ENCODE peak calls at places on chromosomes 3 and 15, in five cellular contexts. S is HepG2, U is HEK293T, Z is SK-N-SH, B is K562. W is an unnamed sample.

GRCh38 chr3:47283596-47284364 is 1.0 kb downstream of the KLHL18 start:
- DNase-seq in S (no peak), U (no peak), Z (peak), B (peak), W (no peak)

GRCh38 chr15:59501531-59502113 is 63.6 kb downstream of the FAM81A start:
- DNase-seq in S (peak), U (peak), Z (peak), B (peak), W (no peak)

GRCh38 chr15:95405447-95405846 is 925.1 kb upstream of the NR2F2 start:
- DNase-seq in S (no peak), U (no peak), Z (no peak), B (no peak), W (no peak)

GRCh38 chr3:99419111-99419510 is 219.3 kb upstream of the COL8A1 start:
- DNase-seq in S (no peak), U (no peak), Z (no peak), B (no peak), W (no peak)

GRCh38 chr15:76964157-76964556 is 30.8 kb upstream of the PSTPIP1 start:
- DNase-seq in S (no peak), U (no peak), Z (no peak), B (no peak), W (no peak)

GRCh38 chr3:10459954-10460754 is 45.2 kb downstream of the ATP2B2 start:
- DNase-seq in S (peak), U (peak), Z (no peak), B (peak), W (no peak)

GRCh38 chr3:58521002-58521670 is 15.9 kb downstream of the ACOX2 start:
- DNase-seq in S (peak), U (no peak), Z (no peak), B (peak), W (no peak)

GRCh38 chr3:141959921-141960554 is 83.6 kb downstream of the ATP1B3 start:
- DNase-seq in S (no peak), U (no peak), Z (no peak), B (no peak), W (no peak)

GRCh38 chr3:179421500-179421899 is 29.8 kb downstream of the GNB4 start:
- DNase-seq in S (no peak), U (no peak), Z (peak), B (no peak), W (no peak)

DNA sequence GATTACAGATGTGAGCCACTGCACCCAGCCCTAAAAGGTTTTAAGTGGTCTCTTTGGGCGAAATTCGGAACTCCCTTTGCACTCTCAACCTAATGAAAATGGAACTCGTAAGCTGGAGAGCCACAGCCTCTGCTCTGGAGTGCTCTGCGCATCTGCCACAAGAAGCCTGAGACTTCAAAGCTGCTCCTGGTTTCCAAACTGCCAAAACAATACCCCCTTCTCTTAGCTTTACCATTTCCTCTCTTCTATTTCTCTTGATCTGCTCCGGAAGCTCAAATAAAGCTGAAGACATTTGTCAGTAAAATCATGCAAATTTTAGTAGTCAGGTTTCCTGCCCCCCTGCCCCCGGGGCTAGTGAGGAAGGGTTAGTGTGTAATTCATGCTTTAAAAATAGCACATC is 312.7 kb downstream of the MFSD1 start:
- DNase-seq in S (no peak), U (no peak), Z (no peak), B (no peak), W (no peak)
- TF ChIP-seq FOXM1 in S (no peak), U (no peak), Z (no peak), B (no peak), W (no peak)

DNA sequence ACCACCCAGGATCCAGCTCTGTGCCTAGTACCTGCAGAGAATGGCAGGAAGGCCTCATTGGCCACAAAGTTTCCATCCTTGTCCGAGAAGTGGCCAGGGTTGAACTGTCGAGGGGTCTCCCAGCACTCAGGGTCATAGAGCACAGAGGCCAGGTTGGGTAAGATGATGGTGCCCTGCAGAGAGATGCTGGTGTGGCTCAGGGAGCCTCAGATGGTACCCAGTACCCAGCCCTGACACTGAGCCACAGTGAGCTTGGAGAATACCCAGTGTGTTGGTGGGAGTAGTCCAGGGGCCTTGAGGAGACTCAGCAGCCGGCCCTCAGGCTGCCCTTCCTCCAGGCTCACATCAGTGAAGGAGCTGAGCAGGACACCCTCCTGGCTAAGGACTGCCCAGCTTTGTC is 11.5 kb upstream of the PARL start:
- DNase-seq in S (no peak), U (no peak), Z (no peak), B (peak), W (no peak)
- TF ChIP-seq FOXM1 in S (no peak), U (no peak), Z (no peak), B (no peak), W (no peak)

DNA sequence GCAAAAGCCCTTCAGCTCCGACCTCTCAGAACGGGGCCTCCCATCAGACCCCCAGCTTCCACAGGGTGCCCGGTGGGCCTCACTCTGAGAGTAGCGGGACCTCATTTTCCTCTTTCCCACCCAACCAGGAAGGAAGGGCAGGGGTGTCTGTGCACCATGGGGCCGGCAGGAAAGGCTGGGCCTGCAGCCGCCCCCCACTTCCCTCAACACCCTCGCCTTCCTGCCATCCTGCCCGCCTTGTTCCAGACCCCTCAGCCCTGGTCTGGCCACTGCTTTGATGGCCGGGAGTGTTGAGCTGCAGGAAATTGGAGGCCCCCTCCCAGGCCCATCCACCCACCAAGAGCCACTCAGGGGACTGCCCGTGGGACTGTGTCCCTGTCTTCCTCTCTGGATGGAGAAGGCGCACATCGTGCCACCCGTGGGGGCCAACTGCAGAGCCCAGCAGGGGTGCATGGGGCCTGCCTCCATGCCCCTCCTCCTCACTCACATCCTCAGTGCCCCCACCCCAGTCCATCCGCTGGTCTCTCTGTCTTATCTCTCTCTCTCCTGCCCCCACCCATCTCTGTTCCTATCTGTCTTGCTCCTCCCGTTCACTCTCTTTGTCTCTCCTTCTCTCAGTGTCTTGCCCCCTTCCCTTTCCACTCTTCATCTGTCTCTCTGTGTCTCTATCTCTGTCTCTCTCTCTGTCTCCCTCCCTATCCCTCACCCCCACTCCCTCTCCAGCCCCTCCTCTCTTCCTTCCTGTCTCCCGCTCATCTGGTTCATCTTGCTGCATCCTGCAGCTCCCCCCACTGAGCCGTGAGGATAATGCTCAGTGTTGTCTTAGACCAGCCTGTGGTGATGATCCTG is 1.8 kb upstream of the PLXND1 start:
- DNase-seq in S (no peak), U (no peak), Z (peak), B (no peak), W (no peak)
- TF ChIP-seq FOXM1 in S (no peak), U (no peak), Z (no peak), B (no peak), W (no peak)

DNA sequence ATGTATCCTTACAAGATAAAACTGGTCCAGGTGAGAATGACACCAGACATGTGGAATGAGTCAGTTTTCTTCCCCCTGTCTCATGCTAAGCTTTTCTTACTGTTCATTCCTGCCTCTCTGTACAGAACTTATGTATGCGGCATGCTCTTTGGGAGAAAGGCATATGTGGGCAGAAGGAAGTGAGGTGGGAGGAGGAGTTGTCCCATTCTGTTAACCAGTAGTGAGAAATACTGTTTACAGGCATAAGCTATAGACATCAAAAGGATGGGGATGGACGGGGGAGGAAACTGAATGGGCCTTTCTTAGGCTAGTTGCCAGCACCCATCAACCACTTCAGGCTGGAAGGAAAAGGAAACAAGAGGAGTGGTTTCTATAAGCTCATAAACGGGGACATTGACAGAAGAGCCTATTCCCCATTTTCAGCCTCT is 143.6 kb upstream of the BHLHE40 start:
- DNase-seq in S (no peak), U (no peak), Z (no peak), B (no peak), W (no peak)
- TF ChIP-seq FOXM1 in S (no peak), U (no peak), Z (no peak), B (no peak), W (peak)

GRCh38 chr3:8848696-8849131 is 79.3 kb upstream of the OXTR start:
- DNase-seq in S (no peak), U (no peak), Z (no peak), B (no peak), W (no peak)
- TF ChIP-seq FOXM1 in S (no peak), U (no peak), Z (no peak), B (no peak), W (no peak)

GRCh38 chr15:62719316-62719715 is 323.2 kb upstream of the TPM1 start:
- DNase-seq in S (no peak), U (no peak), Z (no peak), B (no peak), W (no peak)
- TF ChIP-seq FOXM1 in S (no peak), U (no peak), Z (no peak), B (no peak), W (no peak)

GRCh38 chr3:175207361-175207760 is 348.2 kb downstream of the NAALADL2 start:
- DNase-seq in S (no peak), U (no peak), Z (no peak), B (no peak), W (no peak)
- TF ChIP-seq FOXM1 in S (no peak), U (no peak), Z (no peak), B (no peak), W (no peak)